ENCODE peak calls at places on chromosomes 4 and X, in four cellular contexts. E is GM12865, F is AG10803, D is pancreas. N is an unnamed sample.

GRCh38 chr4:64305565-64306254 is 103.5 kb downstream of the TECRL start:
- DNase-seq in D (no peak), F (no peak), E (peak; percentile 4), N (no peak)

GRCh38 chr4:119040711-119041185 is 94.9 kb upstream of the MYOZ2 start:
- DNase-seq in E (peak; percentile 20), D (no peak), F (peak; percentile 94), N (no peak)

GRCh38 chr4:168978001-168978700 is 31.9 kb downstream of the CBR4 start:
- DNase-seq in F (peak; percentile 50), E (no peak), D (no peak), N (no peak)

GRCh38 chr4:70515342-70516245 is 2.8 kb upstream of the AMTN start:
- DNase-seq in F (no peak), D (no peak), E (no peak), N (no peak)

GRCh38 chrX:116272881-116273280 is 102.3 kb downstream of the AGTR2 start:
- DNase-seq in D (no peak), F (no peak), E (no peak), N (no peak)

GRCh38 chr4:155805016-155805415 is 46.2 kb downstream of the GUCY1B1 start:
- DNase-seq in D (no peak), E (no peak), F (no peak), N (no peak)

GRCh38 chr4:6983500-6984142 is 59.6 kb upstream of the TADA2B start:
- DNase-seq in D (no peak), F (no peak), E (no peak), N (no peak)

GRCh38 chrX:38271154-38271716 is 50.6 kb upstream of the SRPX start:
- DNase-seq in E (peak; percentile 57), F (no peak), D (no peak), N (no peak)

GRCh38 chr4:1043658-1044468 is 32.4 kb downstream of the FGFRL1 start:
- DNase-seq in D (peak; percentile 86), E (no peak), F (peak; percentile 99), N (no peak)

GRCh38 chr4:118281611-118282442 is 71.0 kb downstream of the PRSS12 start:
- DNase-seq in F (peak; percentile 58), E (peak; percentile 46), D (peak; percentile 69), N (no peak)

GRCh38 chr4:173937871-173938270 is 345.6 kb downstream of the FBXO8 start:
- DNase-seq in E (no peak), D (no peak), F (no peak), N (no peak)

GRCh38 chrX:104318330-104319009 is 63.7 kb upstream of the ESX1 start:
- DNase-seq in E (no peak), D (no peak), F (peak; percentile 36), N (no peak)

GRCh38 chr4:132809298-132810032 is 339.6 kb upstream of the PCDH10 start:
- DNase-seq in F (no peak), E (no peak), D (no peak), N (no peak)

GRCh38 chr4:36189511-36190226 is 54.6 kb downstream of the ARAP2 start:
- DNase-seq in D (no peak), E (peak; percentile 46), F (no peak), N (peak; percentile 25)

GRCh38 chrX:78957768-78958130 is 12.6 kb downstream of the P2RY10 start:
- DNase-seq in F (no peak), E (peak; percentile 78), D (no peak), N (peak; percentile 30)

GRCh38 chr4:140472156-140472555 is 25.9 kb downstream of the MGAT4D start:
- DNase-seq in D (no peak), E (no peak), F (no peak), N (no peak)

GRCh38 chr4:4869731-4870483 is 10.4 kb downstream of the MSX1 start:
- DNase-seq in E (no peak), F (no peak), D (no peak), N (no peak)

GRCh38 chr4:67288964-67289363 is 256.3 kb downstream of the CENPC start:
- DNase-seq in E (peak; percentile 45), D (no peak), F (no peak), N (peak; percentile 45)

GRCh38 chrX:10677490-10677889 is 57.1 kb upstream of the MID1 start:
- DNase-seq in E (no peak), F (peak; percentile 62), D (no peak), N (no peak)

GRCh38 chrX:125203737-125204578 is 115.7 kb upstream of the TEX13C start:
- DNase-seq in E (no peak), D (peak; percentile 63), F (peak; percentile 0), N (no peak)

GRCh38 chrX:139642241-139642927 is 65.6 kb downstream of the MCF2 start:
- DNase-seq in F (peak; percentile 17), D (no peak), E (no peak), N (no peak)

GRCh38 chr4:174122705-174123104 is 160.8 kb downstream of the FBXO8 start:
- DNase-seq in F (peak; percentile 44), E (no peak), D (no peak), N (no peak)

GRCh38 chr4:51831133-51831532 is 11.8 kb upstream of the DCUN1D4 start:
- DNase-seq in E (peak; percentile 54), F (peak; percentile 48), D (peak; percentile 65), N (peak; percentile 25)

GRCh38 chrX:136491832-136492231 is 4.1 kb downstream of the BRS3 start:
- DNase-seq in E (no peak), D (no peak), F (no peak), N (no peak)

GRCh38 chr4:62528874-62529273 is 1328.7 kb downstream of the ADGRL3 start:
- DNase-seq in E (no peak), F (no peak), D (no peak), N (no peak)

GRCh38 chr4:3784469-3785291 is 18.5 kb downstream of the ADRA2C start:
- DNase-seq in F (no peak), D (peak; percentile 75), E (no peak), N (no peak)

GRCh38 chr4:83440899-83441298 is 14.7 kb downstream of the HELQ start:
- DNase-seq in D (no peak), E (no peak), F (no peak), N (peak; percentile 39)

GRCh38 chr4:76622126-76622525 is 187.1 kb downstream of the SHROOM3 start:
- DNase-seq in E (no peak), F (no peak), D (no peak), N (no peak)

GRCh38 chr4:112109455-112110425 is 35.5 kb upstream of the FAM241A start:
- DNase-seq in E (no peak), D (no peak), F (no peak), N (peak; percentile 17)

GRCh38 chr4:176824645-176825366 is 32.1 kb upstream of the VEGFC start:
- DNase-seq in F (no peak), D (no peak), E (no peak), N (no peak)

GRCh38 chrX:155108427-155108826 is 37.1 kb downstream of the BRCC3 start:
- DNase-seq in D (no peak), E (no peak), F (no peak), N (no peak)

GRCh38 chrX:133995759-133996158 is 10.4 kb upstream of the GPC3 start:
- DNase-seq in F (no peak), E (no peak), D (no peak), N (no peak)

GRCh38 chrX:134000260-134001245 is 15.2 kb upstream of the GPC3 start:
- DNase-seq in F (no peak), D (no peak), E (no peak), N (no peak)

GRCh38 chrX:133994576-133994975 is 9.2 kb upstream of the GPC3 start:
- DNase-seq in D (no peak), F (no peak), E (no peak), N (no peak)

GRCh38 chrX:134002921-134003615 is 17.7 kb upstream of the GPC3 start:
- DNase-seq in E (no peak), D (no peak), F (no peak), N (no peak)

DNA sequence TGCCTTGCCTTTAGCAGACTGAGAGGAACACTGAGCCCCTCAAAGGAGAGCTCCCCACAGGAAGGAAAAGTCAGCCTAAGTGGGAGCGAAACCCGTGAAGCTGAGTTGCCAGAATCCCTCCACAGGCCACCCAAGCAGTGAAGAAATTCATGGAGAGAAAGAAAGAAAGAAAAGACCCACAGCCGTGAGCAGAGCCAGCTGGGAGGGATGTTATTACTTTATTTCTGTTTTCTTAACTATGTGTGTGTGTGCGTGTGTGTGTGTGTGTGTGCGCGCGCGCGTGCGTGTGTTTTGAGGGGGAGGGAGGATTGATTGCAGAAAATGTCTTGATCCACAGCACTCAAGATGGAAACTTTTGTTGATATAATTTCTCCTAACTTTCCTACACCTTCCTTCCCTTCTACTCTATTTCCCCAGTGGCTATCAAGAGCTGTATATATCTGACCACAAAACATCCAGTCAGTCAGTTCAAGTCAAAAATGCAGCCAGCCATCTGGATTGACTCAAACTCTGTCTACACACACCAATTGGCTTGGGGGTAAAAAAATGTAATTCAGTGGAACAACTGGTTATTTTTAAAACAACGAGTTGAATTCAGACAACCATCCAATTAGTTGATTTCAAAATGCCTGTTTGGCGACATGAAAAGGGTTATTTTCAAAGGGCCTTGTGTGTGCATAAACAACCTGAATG is 13.8 kb upstream of the GPC3 start:
- DNase-seq in F (no peak), E (no peak), D (no peak), N (no peak)
- TF ChIP-seq CTCF in F (no peak), E (no peak), D (no peak), N (no peak)

GRCh38 chrX:23504540-23504884 is 162.8 kb upstream of the PRDX4 start:
- DNase-seq in F (no peak), D (no peak), E (no peak), N (no peak)
- TF ChIP-seq CTCF in F (no peak), D (no peak), E (no peak), N (no peak)

GRCh38 chr4:25051534-25051933 is 20.8 kb upstream of the LGI2 start:
- DNase-seq in E (no peak), F (no peak), D (no peak), N (no peak)
- TF ChIP-seq CTCF in E (no peak), F (no peak), D (no peak), N (no peak)

GRCh38 chr4:85427123-85427522 is 47.8 kb upstream of the ARHGAP24 start:
- DNase-seq in F (no peak), E (no peak), D (no peak), N (no peak)
- TF ChIP-seq CTCF in F (no peak), E (no peak), D (no peak), N (no peak)

GRCh38 chrX:109656774-109657173 is 31.8 kb upstream of the KCNE5 start:
- DNase-seq in E (no peak), D (no peak), F (no peak), N (no peak)

GRCh38 chrX:109658391-109658790 is 33.4 kb upstream of the KCNE5 start:
- DNase-seq in D (no peak), E (no peak), F (no peak), N (no peak)

GRCh38 chrX:109654710-109655109 is 29.7 kb upstream of the KCNE5 start:
- DNase-seq in D (no peak), F (no peak), E (no peak), N (no peak)

GRCh38 chrX:109660756-109661155 is 35.8 kb upstream of the KCNE5 start:
- DNase-seq in F (no peak), D (no peak), E (no peak), N (no peak)

GRCh38 chrX:109655802-109656201 is 30.8 kb upstream of the KCNE5 start:
- DNase-seq in D (no peak), E (no peak), F (no peak), N (no peak)
- TF ChIP-seq CTCF in D (no peak), E (no peak), F (no peak), N (no peak)

GRCh38 chr4:52861879-52862604 is at the start of gene RASL11B:
- DNase-seq in D (peak; percentile 91), F (peak; percentile 54), E (peak; percentile 78), N (peak; percentile 98)
- TF ChIP-seq CTCF in D (no peak), F (no peak), E (no peak), N (peak; percentile 11)